ENCODE peak calls at places on chromosomes 5 and 9, in six cellular contexts. T, O, Z, I, P and U are unnamed samples.

GRCh38 chr9:93473411-93473810 is 20.0 kb upstream of the FAM120AOS start:
- DNase-seq in T (no peak), O (no peak), Z (no peak), I (no peak), P (no peak), U (peak)

GRCh38 chr9:133991211-133991921 is 758 bp downstream of the VAV2 start:
- DNase-seq in T (peak), O (peak), Z (no peak), I (no peak), P (no peak), U (no peak)

GRCh38 chr9:15299374-15299939 is 7.6 kb downstream of the TTC39B start:
- DNase-seq in T (no peak), O (no peak), Z (no peak), I (no peak), P (no peak), U (no peak)

GRCh38 chr5:72076901-72077300 is 30.4 kb upstream of the MAP1B start:
- DNase-seq in T (no peak), O (no peak), Z (no peak), I (no peak), P (no peak), U (no peak)

GRCh38 chr9:10130061-10130675 is 482.6 kb downstream of the PTPRD start:
- DNase-seq in T (no peak), O (no peak), Z (no peak), I (no peak), P (no peak), U (no peak)

GRCh38 chr5:1338518-1339070 is 6.3 kb downstream of the CLPTM1L start:
- DNase-seq in T (peak), O (no peak), Z (no peak), I (no peak), P (no peak), U (no peak)

GRCh38 chr5:161047024-161047423 is 195.0 kb upstream of the ATP10B start:
- DNase-seq in T (no peak), O (no peak), Z (no peak), I (no peak), P (no peak), U (no peak)

GRCh38 chr5:143207563-143208364 is 195.7 kb downstream of the NR3C1 start:
- DNase-seq in T (no peak), O (no peak), Z (no peak), I (no peak), P (no peak), U (no peak)

GRCh38 chr9:22158983-22159382 is 149.9 kb upstream of the CDKN2B start:
- DNase-seq in T (peak), O (no peak), Z (no peak), I (no peak), P (peak), U (peak)

GRCh38 chr5:13591621-13592020 is 352.9 kb downstream of the DNAH5 start:
- DNase-seq in T (no peak), O (no peak), Z (no peak), I (no peak), P (no peak), U (peak)

GRCh38 chr5:76942581-76942980 is 10.3 kb upstream of the CRHBP start:
- DNase-seq in T (no peak), O (no peak), Z (no peak), I (no peak), P (no peak), U (peak)

GRCh38 chr9:5095795-5096194 is 89.6 kb downstream of the INSL6 start:
- DNase-seq in T (no peak), O (no peak), Z (no peak), I (no peak), P (no peak), U (no peak)

GRCh38 chr9:127722055-127722454 is 6.2 kb downstream of the TTC16 start:
- DNase-seq in T (no peak), O (no peak), Z (no peak), I (no peak), P (no peak), U (no peak)

GRCh38 chr9:70403166-70403565 is 11.3 kb downstream of the KLF9 start:
- DNase-seq in T (no peak), O (no peak), Z (no peak), I (no peak), P (peak), U (no peak)

GRCh38 chr5:89293849-89294248 is 410.9 kb upstream of the MEF2C start:
- DNase-seq in T (no peak), O (no peak), Z (no peak), I (no peak), P (no peak), U (no peak)

GRCh38 chr9:73079326-73079725 is 72.3 kb upstream of the ANXA1 start:
- DNase-seq in T (no peak), O (no peak), Z (no peak), I (no peak), P (no peak), U (peak)
- TF ChIP-seq CTCF in T (no peak), O (no peak), Z (no peak), I (no peak), P (no peak), U (peak)

GRCh38 chr5:81003987-81004386 is 43.8 kb downstream of the RASGRF2 start:
- DNase-seq in T (no peak), O (no peak), Z (no peak), I (no peak), P (no peak), U (no peak)

GRCh38 chr5:81005708-81006107 is 45.5 kb downstream of the RASGRF2 start:
- DNase-seq in T (no peak), O (no peak), Z (no peak), I (no peak), P (no peak), U (no peak)

GRCh38 chr5:81006231-81006630 is 46.1 kb downstream of the RASGRF2 start:
- DNase-seq in T (no peak), O (no peak), Z (no peak), I (no peak), P (no peak), U (no peak)

GRCh38 chr5:81007637-81008027 is 47.5 kb downstream of the RASGRF2 start:
- DNase-seq in T (no peak), O (no peak), Z (no peak), I (no peak), P (no peak), U (no peak)

DNA sequence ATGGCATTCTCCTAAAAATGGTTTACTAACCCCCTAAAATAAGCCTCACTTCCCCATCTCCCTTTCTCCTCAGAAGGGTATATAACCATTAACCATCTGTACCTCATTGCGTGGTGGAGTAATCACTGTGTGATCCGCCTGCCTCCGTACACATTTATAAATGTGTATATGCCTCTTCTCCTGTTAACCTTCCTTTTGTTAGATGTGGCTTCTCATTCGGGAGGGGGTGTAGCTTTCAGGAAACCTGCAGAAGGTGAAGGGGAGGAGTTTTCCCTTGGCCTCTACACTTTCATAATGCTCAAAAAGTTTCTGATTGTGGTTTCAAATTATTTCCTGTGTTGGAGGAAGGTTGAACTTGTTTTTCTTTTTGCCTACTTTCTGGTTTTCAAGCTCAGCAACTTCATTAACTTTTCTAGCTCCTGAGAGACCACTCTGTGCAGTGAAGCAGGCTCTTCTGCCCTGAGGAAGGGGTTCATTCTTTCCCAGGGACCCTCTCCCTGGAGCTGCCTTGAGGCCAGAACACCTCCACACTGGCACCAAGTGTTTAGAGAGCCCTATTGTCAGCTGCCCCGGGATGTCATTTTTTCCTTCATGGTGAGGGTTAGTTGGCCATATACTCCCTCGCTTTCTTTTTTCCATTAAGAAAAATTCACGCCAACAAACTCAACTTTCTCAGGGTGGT is 46.9 kb downstream of the RASGRF2 start:
- DNase-seq in T (no peak), O (no peak), Z (no peak), I (no peak), P (no peak), U (no peak)
- TF ChIP-seq CTCF in T (no peak), O (no peak), Z (no peak), I (no peak), P (no peak), U (no peak)

DNA sequence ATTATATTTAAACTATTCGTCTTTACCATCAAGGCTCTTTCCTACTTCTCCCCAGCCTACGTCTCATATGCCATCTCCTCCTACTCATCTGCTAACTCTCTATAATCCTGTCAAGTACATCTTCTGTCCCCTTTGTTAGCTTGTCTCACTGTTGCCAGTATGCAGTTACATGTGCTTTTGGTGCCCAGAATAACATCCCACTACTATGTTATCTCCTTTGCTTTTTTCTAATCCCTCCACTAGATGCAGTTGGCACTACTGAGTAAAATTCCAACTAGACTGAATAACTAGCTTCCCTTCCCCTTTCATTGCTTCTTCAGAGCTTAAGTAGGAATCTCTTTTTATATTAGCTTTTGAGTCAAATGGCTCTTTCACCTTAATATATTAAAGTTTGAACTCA is 3.0 kb upstream of the ARRDC3 start:
- DNase-seq in T (no peak), O (no peak), Z (no peak), I (no peak), P (no peak), U (no peak)
- TF ChIP-seq CTCF in T (no peak), O (no peak), Z (no peak), I (no peak), P (no peak), U (no peak)

DNA sequence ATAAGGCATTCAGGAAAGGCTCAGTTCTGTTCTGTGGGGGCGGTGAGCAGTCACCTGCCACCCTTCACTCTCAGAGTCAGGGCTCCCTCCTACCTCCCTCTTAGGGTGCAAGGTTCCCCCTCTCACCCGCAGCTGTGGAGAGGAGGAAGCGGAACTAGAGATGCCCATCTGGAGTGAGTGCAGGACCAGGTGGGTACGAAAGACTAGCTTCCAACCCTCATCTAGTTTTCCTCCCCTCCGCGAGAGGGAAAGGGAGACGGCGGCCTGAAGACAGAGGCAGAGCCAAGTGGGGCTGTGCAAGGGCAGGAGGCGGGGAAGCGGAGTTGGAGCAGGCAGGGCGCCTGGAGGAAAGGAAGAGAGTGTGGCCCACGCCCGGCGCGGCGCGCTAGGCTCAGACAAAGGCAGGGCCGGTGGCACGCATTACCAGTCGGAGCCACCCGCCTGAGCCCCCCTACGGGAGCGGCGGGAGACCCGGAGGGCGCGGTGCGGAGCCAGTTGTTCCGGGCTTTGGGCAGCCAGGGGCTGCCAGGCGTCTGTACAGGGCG is 7.3 kb downstream of the PRR7 start:
- DNase-seq in T (no peak), O (no peak), Z (no peak), I (peak), P (no peak), U (no peak)
- TF ChIP-seq CTCF in T (no peak), O (no peak), Z (no peak), I (no peak), P (no peak), U (no peak)

GRCh38 chr9:1775230-1775629 is 239.9 kb upstream of the SMARCA2 start:
- DNase-seq in T (no peak), O (no peak), Z (no peak), I (no peak), P (no peak), U (no peak)
- TF ChIP-seq CTCF in T (no peak), O (no peak), Z (no peak), I (no peak), P (no peak), U (no peak)

GRCh38 chr9:114539718-114540410 is 34.6 kb upstream of the WHRN start:
- DNase-seq in T (no peak), O (no peak), Z (no peak), I (no peak), P (peak), U (no peak)

GRCh38 chr9:114532561-114533237 is 27.4 kb upstream of the WHRN start:
- DNase-seq in T (no peak), O (no peak), Z (no peak), I (no peak), P (no peak), U (no peak)

DNA sequence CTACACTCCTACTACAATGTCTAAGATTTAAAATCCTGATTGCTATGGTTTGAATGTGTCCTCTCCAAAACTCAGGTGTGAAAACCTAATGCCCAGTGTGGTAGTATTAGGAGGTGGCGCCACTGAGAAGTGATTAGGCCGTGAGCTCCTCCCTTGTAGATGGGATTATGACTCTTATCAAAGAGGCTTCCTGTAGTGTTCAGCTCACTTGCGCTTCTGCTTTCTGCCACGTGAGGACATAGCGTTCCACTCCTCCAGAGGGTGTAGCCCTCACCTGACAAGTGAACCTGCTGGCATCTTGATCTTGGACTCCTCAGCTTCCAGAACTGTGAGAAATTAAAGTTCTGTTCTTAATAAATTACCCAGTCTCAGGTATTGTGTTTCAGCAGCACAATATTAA is 33.0 kb upstream of the WHRN start:
- DNase-seq in T (no peak), O (no peak), Z (no peak), I (no peak), P (no peak), U (peak)
- TF ChIP-seq CTCF in T (no peak), O (no peak), Z (no peak), I (no peak), P (no peak), U (no peak)

GRCh38 chr9:34492051-34492450 is 30.7 kb downstream of the ENHO start:
- DNase-seq in T (no peak), O (no peak), Z (no peak), I (no peak), P (no peak), U (no peak)
- TF ChIP-seq CTCF in T (no peak), O (no peak), Z (no peak), I (no peak), P (no peak), U (no peak)

GRCh38 chr9:90775657-90776056 is 26.0 kb upstream of the SYK start:
- DNase-seq in T (no peak), O (no peak), Z (no peak), I (no peak), P (no peak), U (no peak)
- TF ChIP-seq CTCF in T (no peak), O (no peak), Z (no peak), I (no peak), P (no peak), U (no peak)